ENCODE peak calls at places on chromosomes 11 and 22, in eight cellular contexts. One of them, this sample, is unnamed.
A peak's percentile ranks its signal among the peaks of the same experiment; 100 is the strongest.

GRCh38 chr11:76698321-76699043 is 27.9 kb upstream of the LRRC32 start:
- DNase-seq in heart left ventricle: no peak
- DNase-seq in right lobe of liver: no peak
- DNase-seq in transverse colon: no peak
- DNase-seq in GM12891: no peak
- DNase-seq in stomach: no peak
- DNase-seq in uterus: no peak
- DNase-seq in ovary: no peak
- DNase-seq in this sample: peak; percentile 67

GRCh38 chr11:92111291-92111690 is 113.3 kb upstream of the FAT3 start:
- DNase-seq in ovary: no peak
- DNase-seq in stomach: no peak
- DNase-seq in heart left ventricle: no peak
- DNase-seq in uterus: no peak
- DNase-seq in transverse colon: no peak
- DNase-seq in GM12891: no peak
- DNase-seq in right lobe of liver: no peak
- DNase-seq in this sample: no peak

GRCh38 chr22:48827228-48827810 is 1000.4 kb downstream of the BRD1 start:
- DNase-seq in uterus: no peak
- DNase-seq in transverse colon: no peak
- DNase-seq in ovary: no peak
- DNase-seq in right lobe of liver: no peak
- DNase-seq in stomach: no peak
- DNase-seq in GM12891: no peak
- DNase-seq in heart left ventricle: no peak
- DNase-seq in this sample: no peak

GRCh38 chr22:50199836-50200332 is 927 bp upstream of the SELENOO start:
- DNase-seq in right lobe of liver: no peak
- DNase-seq in GM12891: no peak
- DNase-seq in ovary: peak; percentile 58
- DNase-seq in stomach: peak; percentile 33
- DNase-seq in uterus: no peak
- DNase-seq in heart left ventricle: no peak
- DNase-seq in transverse colon: no peak
- DNase-seq in this sample: no peak

GRCh38 chr11:27040302-27041115 is at the start of gene BBOX1:
- DNase-seq in right lobe of liver: no peak
- DNase-seq in stomach: no peak
- DNase-seq in uterus: peak; percentile 35
- DNase-seq in GM12891: no peak
- DNase-seq in heart left ventricle: no peak
- DNase-seq in ovary: no peak
- DNase-seq in transverse colon: no peak
- DNase-seq in this sample: no peak

GRCh38 chr22:17903564-17904295 is 120.6 kb downstream of the MICAL3 start:
- DNase-seq in transverse colon: no peak
- DNase-seq in ovary: no peak
- DNase-seq in stomach: no peak
- DNase-seq in right lobe of liver: no peak
- DNase-seq in GM12891: no peak
- DNase-seq in heart left ventricle: peak; percentile 59
- DNase-seq in uterus: no peak
- DNase-seq in this sample: no peak

GRCh38 chr22:24331468-24332440 is 61.1 kb downstream of the SPECC1L start:
- DNase-seq in stomach: no peak
- DNase-seq in heart left ventricle: no peak
- DNase-seq in transverse colon: no peak
- DNase-seq in uterus: no peak
- DNase-seq in GM12891: no peak
- DNase-seq in right lobe of liver: no peak
- DNase-seq in ovary: no peak
- DNase-seq in this sample: peak; percentile 21

GRCh38 chr11:33000181-33000580 is 15.5 kb upstream of the DEPDC7 start:
- DNase-seq in ovary: no peak
- DNase-seq in transverse colon: no peak
- DNase-seq in right lobe of liver: no peak
- DNase-seq in stomach: no peak
- DNase-seq in uterus: no peak
- DNase-seq in GM12891: no peak
- DNase-seq in heart left ventricle: no peak
- DNase-seq in this sample: no peak

GRCh38 chr22:48579915-48580279 is 1247.8 kb downstream of the BRD1 start:
- DNase-seq in uterus: no peak
- DNase-seq in stomach: no peak
- DNase-seq in right lobe of liver: no peak
- DNase-seq in heart left ventricle: peak; percentile 6
- DNase-seq in transverse colon: no peak
- DNase-seq in GM12891: no peak
- DNase-seq in ovary: no peak
- DNase-seq in this sample: no peak

GRCh38 chr11:74909812-74910211 is 39.1 kb downstream of the XRRA1 start:
- DNase-seq in heart left ventricle: no peak
- DNase-seq in right lobe of liver: no peak
- DNase-seq in ovary: no peak
- DNase-seq in uterus: no peak
- DNase-seq in transverse colon: no peak
- DNase-seq in GM12891: no peak
- DNase-seq in stomach: no peak
- DNase-seq in this sample: no peak

GRCh38 chr11:120932305-120932905 is 91.5 kb upstream of the TBCEL start:
- DNase-seq in ovary: no peak
- DNase-seq in transverse colon: no peak
- DNase-seq in stomach: no peak
- DNase-seq in uterus: no peak
- DNase-seq in GM12891: no peak
- DNase-seq in right lobe of liver: no peak
- DNase-seq in heart left ventricle: no peak
- DNase-seq in this sample: no peak

GRCh38 chr22:39421691-39422090 is 22.1 kb downstream of the TAB1 start:
- DNase-seq in transverse colon: no peak
- DNase-seq in right lobe of liver: no peak
- DNase-seq in uterus: no peak
- DNase-seq in stomach: no peak
- DNase-seq in ovary: no peak
- DNase-seq in heart left ventricle: peak; percentile 8
- DNase-seq in GM12891: no peak
- DNase-seq in this sample: no peak

GRCh38 chr11:2376751-2377451 is at the start of gene CD81:
- DNase-seq in right lobe of liver: peak; percentile 71
- DNase-seq in uterus: peak; percentile 67
- DNase-seq in heart left ventricle: peak; percentile 67
- DNase-seq in transverse colon: no peak
- DNase-seq in GM12891: peak; percentile 87
- DNase-seq in ovary: peak; percentile 82
- DNase-seq in stomach: peak; percentile 53
- DNase-seq in this sample: peak; percentile 50

GRCh38 chr11:111334495-111335123 is 36.3 kb downstream of the POU2AF3 start:
- DNase-seq in heart left ventricle: no peak
- DNase-seq in GM12891: no peak
- DNase-seq in uterus: no peak
- DNase-seq in right lobe of liver: peak; percentile 71
- DNase-seq in transverse colon: peak; percentile 48
- DNase-seq in stomach: peak; percentile 88
- DNase-seq in ovary: no peak
- DNase-seq in this sample: no peak

GRCh38 chr11:3231851-3232744 is at the start of gene MRGPRE:
- DNase-seq in uterus: peak; percentile 54
- DNase-seq in ovary: peak; percentile 49
- DNase-seq in transverse colon: no peak
- DNase-seq in GM12891: no peak
- DNase-seq in right lobe of liver: peak; percentile 41
- DNase-seq in stomach: no peak
- DNase-seq in heart left ventricle: peak; percentile 59
- DNase-seq in this sample: no peak

GRCh38 chr11:32259641-32260081 is 168.8 kb downstream of the RCN1 start:
- DNase-seq in heart left ventricle: no peak
- DNase-seq in uterus: no peak
- DNase-seq in right lobe of liver: no peak
- DNase-seq in stomach: no peak
- DNase-seq in GM12891: peak; percentile 29
- DNase-seq in transverse colon: peak; percentile 31
- DNase-seq in ovary: no peak
- DNase-seq in this sample: peak; percentile 9

GRCh38 chr11:65316979-65317786 is 2.5 kb downstream of the CDC42EP2 start:
- DNase-seq in right lobe of liver: peak; percentile 66
- DNase-seq in heart left ventricle: peak; percentile 88
- DNase-seq in ovary: peak; percentile 78
- DNase-seq in uterus: peak; percentile 71
- DNase-seq in transverse colon: peak; percentile 80
- DNase-seq in stomach: peak; percentile 74
- DNase-seq in GM12891: no peak
- DNase-seq in this sample: no peak

GRCh38 chr11:65314501-65315203 is at the start of gene CDC42EP2:
- DNase-seq in heart left ventricle: peak; percentile 92
- DNase-seq in transverse colon: peak; percentile 92
- DNase-seq in uterus: peak; percentile 93
- DNase-seq in stomach: peak; percentile 91
- DNase-seq in GM12891: peak; percentile 92
- DNase-seq in ovary: peak; percentile 94
- DNase-seq in right lobe of liver: peak; percentile 94
- DNase-seq in this sample: peak; percentile 81

GRCh38 chr11:65316311-65316978 is 1.8 kb downstream of the CDC42EP2 start:
- DNase-seq in ovary: peak; percentile 63
- DNase-seq in transverse colon: peak; percentile 34
- DNase-seq in uterus: peak; percentile 74
- DNase-seq in GM12891: no peak
- DNase-seq in heart left ventricle: peak; percentile 74
- DNase-seq in right lobe of liver: no peak
- DNase-seq in stomach: no peak
- DNase-seq in this sample: peak; percentile 44

GRCh38 chr11:65315866-65316233 is 1.2 kb downstream of the CDC42EP2 start:
- DNase-seq in right lobe of liver: no peak
- DNase-seq in uterus: no peak
- DNase-seq in transverse colon: no peak
- DNase-seq in ovary: no peak
- DNase-seq in stomach: no peak
- DNase-seq in heart left ventricle: no peak
- DNase-seq in GM12891: no peak
- DNase-seq in this sample: no peak

DNA sequence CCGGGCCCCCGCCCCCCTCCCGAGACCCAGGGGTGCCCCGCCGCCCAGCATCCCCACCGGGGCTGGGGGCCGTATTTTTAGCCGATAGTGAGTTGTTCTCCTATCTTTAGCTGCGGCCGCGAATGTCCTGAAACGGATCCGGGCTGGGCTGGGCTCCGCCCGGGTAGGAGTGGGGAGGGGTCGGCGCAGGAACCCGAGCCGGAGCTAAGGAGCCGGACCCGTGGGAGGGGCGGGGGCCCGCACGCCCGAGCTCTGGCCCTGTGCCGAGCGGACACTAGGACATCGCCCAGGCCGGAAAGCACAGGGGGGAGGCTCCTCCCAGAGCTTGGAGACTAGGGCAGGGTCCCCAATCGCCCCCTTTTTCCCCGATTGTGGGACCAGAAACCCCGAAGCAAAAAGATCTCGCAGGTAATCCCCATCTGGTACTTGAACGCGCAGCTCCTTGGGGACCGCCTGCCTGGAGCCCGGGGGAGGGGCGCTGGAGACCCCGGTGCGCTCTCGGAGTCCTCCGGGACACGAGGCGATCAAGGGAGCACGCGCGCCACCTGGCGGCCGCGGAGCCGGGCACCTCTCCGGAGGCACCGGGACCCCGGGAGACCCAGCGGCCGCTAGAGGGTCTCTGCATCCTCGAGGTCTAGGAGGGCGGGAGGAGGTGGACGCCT is 669 bp downstream of the CDC42EP2 start:
- DNase-seq in stomach: peak; percentile 77
- DNase-seq in ovary: peak; percentile 93
- DNase-seq in right lobe of liver: peak; percentile 84
- DNase-seq in heart left ventricle: peak; percentile 88
- DNase-seq in transverse colon: peak; percentile 85
- DNase-seq in GM12891: peak; percentile 86
- DNase-seq in uterus: peak; percentile 85
- DNase-seq in this sample: peak; percentile 83
- TF ChIP-seq POLR2A in stomach: no peak
- TF ChIP-seq POLR2A in ovary: peak; percentile 20
- TF ChIP-seq POLR2A in right lobe of liver: no peak
- TF ChIP-seq POLR2A in heart left ventricle: no peak
- TF ChIP-seq POLR2A in transverse colon: no peak
- TF ChIP-seq POLR2A in GM12891: no peak
- TF ChIP-seq POLR2A in uterus: no peak
- TF ChIP-seq POLR2A in this sample: no peak

GRCh38 chr11:68843703-68844312 is 2.1 kb upstream of the CPT1A start:
- DNase-seq in stomach: peak; percentile 95
- DNase-seq in transverse colon: peak; percentile 95
- DNase-seq in uterus: peak; percentile 62
- DNase-seq in GM12891: peak; percentile 71
- DNase-seq in heart left ventricle: peak; percentile 89
- DNase-seq in right lobe of liver: peak; percentile 92
- DNase-seq in ovary: peak; percentile 79
- DNase-seq in this sample: peak; percentile 92
- TF ChIP-seq POLR2A in stomach: no peak
- TF ChIP-seq POLR2A in transverse colon: peak; percentile 32
- TF ChIP-seq POLR2A in uterus: no peak
- TF ChIP-seq POLR2A in GM12891: no peak
- TF ChIP-seq POLR2A in heart left ventricle: no peak
- TF ChIP-seq POLR2A in right lobe of liver: peak; percentile 10
- TF ChIP-seq POLR2A in ovary: no peak
- TF ChIP-seq POLR2A in this sample: peak; percentile 41

GRCh38 chr11:103164093-103164796 is 55.0 kb downstream of the DYNC2H1 start:
- DNase-seq in GM12891: no peak
- DNase-seq in uterus: no peak
- DNase-seq in right lobe of liver: no peak
- DNase-seq in stomach: no peak
- DNase-seq in ovary: no peak
- DNase-seq in transverse colon: no peak
- DNase-seq in heart left ventricle: no peak
- DNase-seq in this sample: no peak
- TF ChIP-seq POLR2A in GM12891: no peak
- TF ChIP-seq POLR2A in uterus: no peak
- TF ChIP-seq POLR2A in right lobe of liver: no peak
- TF ChIP-seq POLR2A in stomach: no peak
- TF ChIP-seq POLR2A in ovary: no peak
- TF ChIP-seq POLR2A in transverse colon: no peak
- TF ChIP-seq POLR2A in heart left ventricle: no peak
- TF ChIP-seq POLR2A in this sample: no peak

GRCh38 chr11:86627776-86628455 is 44.5 kb downstream of the ME3 start:
- DNase-seq in right lobe of liver: no peak
- DNase-seq in GM12891: no peak
- DNase-seq in heart left ventricle: peak; percentile 56
- DNase-seq in transverse colon: no peak
- DNase-seq in uterus: no peak
- DNase-seq in stomach: no peak
- DNase-seq in ovary: peak; percentile 52
- DNase-seq in this sample: no peak

GRCh38 chr11:86636275-86636674 is 36.1 kb downstream of the ME3 start:
- DNase-seq in transverse colon: no peak
- DNase-seq in heart left ventricle: no peak
- DNase-seq in right lobe of liver: no peak
- DNase-seq in uterus: no peak
- DNase-seq in stomach: no peak
- DNase-seq in ovary: no peak
- DNase-seq in GM12891: no peak
- DNase-seq in this sample: no peak

GRCh38 chr11:86637976-86638375 is 34.4 kb downstream of the ME3 start:
- DNase-seq in ovary: no peak
- DNase-seq in right lobe of liver: no peak
- DNase-seq in uterus: no peak
- DNase-seq in transverse colon: no peak
- DNase-seq in GM12891: no peak
- DNase-seq in stomach: no peak
- DNase-seq in heart left ventricle: no peak
- DNase-seq in this sample: peak; percentile 12

GRCh38 chr11:86629070-86629706 is 43.2 kb downstream of the ME3 start:
- DNase-seq in stomach: no peak
- DNase-seq in right lobe of liver: no peak
- DNase-seq in ovary: no peak
- DNase-seq in transverse colon: no peak
- DNase-seq in heart left ventricle: peak; percentile 45
- DNase-seq in GM12891: no peak
- DNase-seq in uterus: no peak
- DNase-seq in this sample: no peak

GRCh38 chr11:86632499-86633269 is 39.7 kb downstream of the ME3 start:
- DNase-seq in stomach: no peak
- DNase-seq in right lobe of liver: no peak
- DNase-seq in transverse colon: no peak
- DNase-seq in uterus: no peak
- DNase-seq in ovary: no peak
- DNase-seq in heart left ventricle: no peak
- DNase-seq in GM12891: no peak
- DNase-seq in this sample: peak; percentile 72
- TF ChIP-seq POLR2A in stomach: no peak
- TF ChIP-seq POLR2A in right lobe of liver: no peak
- TF ChIP-seq POLR2A in transverse colon: no peak
- TF ChIP-seq POLR2A in uterus: no peak
- TF ChIP-seq POLR2A in ovary: no peak
- TF ChIP-seq POLR2A in heart left ventricle: no peak
- TF ChIP-seq POLR2A in GM12891: no peak
- TF ChIP-seq POLR2A in this sample: no peak